ENCODE peak calls at places on chromosomes 13 and 19, in seven cellular contexts. One of them, this sample, is unnamed.

GRCh38 chr13:63684822-63685221 is 2269.2 kb upstream of the PCDH20 start:
- DNase-seq in body of pancreas: no peak
- DNase-seq in NCI-H774: no peak
- DNase-seq in right lobe of liver: no peak
- DNase-seq in HS-5: no peak
- DNase-seq in T-cell: no peak
- DNase-seq in A549: no peak
- DNase-seq in this sample: no peak

GRCh38 chr13:33536639-33537425 is 251.3 kb upstream of the STARD13 start:
- DNase-seq in body of pancreas: no peak
- DNase-seq in NCI-H774: no peak
- DNase-seq in right lobe of liver: no peak
- DNase-seq in HS-5: no peak
- DNase-seq in T-cell: no peak
- DNase-seq in A549: peak; percentile 10
- DNase-seq in this sample: peak; percentile 13

GRCh38 chr19:7010722-7011593 is 10.3 kb downstream of the MBD3L2B start:
- DNase-seq in body of pancreas: no peak
- DNase-seq in NCI-H774: no peak
- DNase-seq in right lobe of liver: no peak
- DNase-seq in HS-5: no peak
- DNase-seq in T-cell: no peak
- DNase-seq in A549: no peak
- DNase-seq in this sample: no peak

GRCh38 chr19:5953034-5953589 is 24.8 kb downstream of the RANBP3 start:
- DNase-seq in body of pancreas: no peak
- DNase-seq in NCI-H774: no peak
- DNase-seq in right lobe of liver: no peak
- DNase-seq in HS-5: no peak
- DNase-seq in T-cell: no peak
- DNase-seq in A549: no peak
- DNase-seq in this sample: no peak

GRCh38 chr19:44803442-44804428 is 5.2 kb upstream of the BCAM start:
- DNase-seq in body of pancreas: no peak
- DNase-seq in NCI-H774: no peak
- DNase-seq in right lobe of liver: no peak
- DNase-seq in HS-5: no peak
- DNase-seq in T-cell: no peak
- DNase-seq in A549: no peak
- DNase-seq in this sample: no peak

GRCh38 chr19:49637865-49638350 is 2.0 kb downstream of the RRAS start:
- DNase-seq in body of pancreas: peak; percentile 68
- DNase-seq in NCI-H774: no peak
- DNase-seq in right lobe of liver: peak; percentile 73
- DNase-seq in HS-5: no peak
- DNase-seq in T-cell: no peak
- DNase-seq in A549: peak; percentile 85
- DNase-seq in this sample: peak; percentile 78

GRCh38 chr19:47479701-47480503 is 4.1 kb downstream of the KPTN start:
- DNase-seq in body of pancreas: no peak
- DNase-seq in NCI-H774: no peak
- DNase-seq in right lobe of liver: no peak
- DNase-seq in HS-5: no peak
- DNase-seq in T-cell: no peak
- DNase-seq in A549: no peak
- DNase-seq in this sample: no peak

GRCh38 chr19:10122066-10122465 is 2.4 kb upstream of the EIF3G start:
- DNase-seq in body of pancreas: no peak
- DNase-seq in NCI-H774: no peak
- DNase-seq in right lobe of liver: no peak
- DNase-seq in HS-5: no peak
- DNase-seq in T-cell: no peak
- DNase-seq in A549: no peak
- DNase-seq in this sample: no peak

GRCh38 chr13:97849305-97849704 is 104.2 kb upstream of the IPO5 start:
- DNase-seq in body of pancreas: no peak
- DNase-seq in NCI-H774: peak; percentile 5
- DNase-seq in right lobe of liver: no peak
- DNase-seq in HS-5: peak; percentile 4
- DNase-seq in T-cell: no peak
- DNase-seq in A549: peak; percentile 24
- DNase-seq in this sample: peak; percentile 49

GRCh38 chr13:113786262-113786841 is 27.3 kb downstream of the TMEM255B start:
- DNase-seq in body of pancreas: no peak
- DNase-seq in NCI-H774: no peak
- DNase-seq in right lobe of liver: no peak
- DNase-seq in HS-5: no peak
- DNase-seq in T-cell: no peak
- DNase-seq in A549: no peak
- DNase-seq in this sample: no peak

GRCh38 chr13:59771272-59771671 is 392.5 kb downstream of the DIAPH3 start:
- DNase-seq in body of pancreas: no peak
- DNase-seq in NCI-H774: no peak
- DNase-seq in right lobe of liver: no peak
- DNase-seq in HS-5: no peak
- DNase-seq in T-cell: no peak
- DNase-seq in A549: no peak
- DNase-seq in this sample: no peak

GRCh38 chr19:53586277-53586691 is 45.5 kb upstream of the DPRX start:
- DNase-seq in body of pancreas: no peak
- DNase-seq in NCI-H774: no peak
- DNase-seq in right lobe of liver: no peak
- DNase-seq in HS-5: no peak
- DNase-seq in T-cell: no peak
- DNase-seq in A549: no peak
- DNase-seq in this sample: no peak

GRCh38 chr13:34207334-34207733 is 389.4 kb downstream of the RFC3 start:
- DNase-seq in body of pancreas: peak; percentile 9
- DNase-seq in NCI-H774: no peak
- DNase-seq in right lobe of liver: no peak
- DNase-seq in HS-5: peak; percentile 24
- DNase-seq in T-cell: no peak
- DNase-seq in A549: peak; percentile 81
- DNase-seq in this sample: peak; percentile 9

GRCh38 chr19:54728167-54728566 is 3.9 kb downstream of the KIR3DL3 start:
- DNase-seq in body of pancreas: no peak
- DNase-seq in NCI-H774: no peak
- DNase-seq in right lobe of liver: no peak
- DNase-seq in HS-5: no peak
- DNase-seq in T-cell: no peak
- DNase-seq in A549: no peak
- DNase-seq in this sample: no peak

GRCh38 chr13:27704681-27705080 is 83.0 kb downstream of the POLR1D start:
- DNase-seq in body of pancreas: no peak
- DNase-seq in NCI-H774: no peak
- DNase-seq in right lobe of liver: no peak
- DNase-seq in HS-5: no peak
- DNase-seq in T-cell: no peak
- DNase-seq in A549: no peak
- DNase-seq in this sample: peak; percentile 27

GRCh38 chr19:55238030-55238429 is 9.5 kb upstream of the TMEM86B start:
- DNase-seq in body of pancreas: no peak
- DNase-seq in NCI-H774: no peak
- DNase-seq in right lobe of liver: no peak
- DNase-seq in HS-5: no peak
- DNase-seq in T-cell: no peak
- DNase-seq in A549: no peak
- DNase-seq in this sample: no peak